ENCODE peak calls at places on chromosomes 13 and 19, in six cellular contexts. P is mesendoderm, V is AG04450, Z is Daoy, Y is HepG2, Q is anterior cingulate cortex. I is an unnamed sample.
A peak's percentile ranks its signal among the peaks of the same experiment; 100 is the strongest.

GRCh38 chr13:110309661-110310524 is 2.8 kb downstream of the COL4A2 start:
- DNase-seq in P (no peak), V (no peak), Z (no peak), Y (no peak), Q (no peak), I (no peak)

GRCh38 chr13:112061367-112062046 is 5.4 kb upstream of the SOX1 start:
- DNase-seq in P (no peak), V (no peak), Z (no peak), Y (no peak), Q (no peak), I (no peak)

GRCh38 chr19:16988661-16989060 is 37.9 kb downstream of the CPAMD8 start:
- DNase-seq in P (no peak), V (no peak), Z (no peak), Y (no peak), Q (no peak), I (no peak)

GRCh38 chr19:45100202-45100600 is 7.2 kb downstream of the PPP1R37 start:
- DNase-seq in P (no peak), V (no peak), Z (no peak), Y (no peak), Q (no peak), I (no peak)

GRCh38 chr19:47089767-47090350 is 23.7 kb downstream of the ZC3H4 start:
- DNase-seq in P (no peak), V (no peak), Z (no peak), Y (no peak), Q (no peak), I (no peak)

GRCh38 chr19:4075373-4075772 is 8.7 kb upstream of the ZBTB7A start:
- DNase-seq in P (no peak), V (no peak), Z (no peak), Y (no peak), Q (no peak), I (no peak)

GRCh38 chr13:28338742-28339141 is 156.2 kb downstream of the FLT1 start:
- DNase-seq in P (no peak), V (no peak), Z (no peak), Y (no peak), Q (no peak), I (no peak)

GRCh38 chr13:98155475-98156111 is 12.7 kb downstream of the FARP1 start:
- DNase-seq in P (no peak), V (no peak), Z (peak; percentile 55), Y (no peak), Q (no peak), I (no peak)

GRCh38 chr13:36887758-36888521 is 32.1 kb downstream of the SMAD9 start:
- DNase-seq in P (peak; percentile 69), V (no peak), Z (no peak), Y (no peak), Q (no peak), I (no peak)

GRCh38 chr19:33376423-33376822 is 2.9 kb downstream of the CEBPG start:
- DNase-seq in P (no peak), V (no peak), Z (peak; percentile 82), Y (peak; percentile 45), Q (no peak), I (peak; percentile 73)

GRCh38 chr19:11479470-11480080 is 1.3 kb downstream of the ELAVL3 start:
- DNase-seq in P (peak; percentile 78), V (no peak), Z (peak; percentile 32), Y (peak; percentile 41), Q (peak; percentile 22), I (no peak)

GRCh38 chr13:85528578-85529215 is 270.5 kb downstream of the SLITRK6 start:
- DNase-seq in P (peak; percentile 4), V (peak; percentile 65), Z (no peak), Y (no peak), Q (no peak), I (peak; percentile 55)

GRCh38 chr13:108070925-108071324 is 144.4 kb downstream of the LIG4 start:
- DNase-seq in P (no peak), V (no peak), Z (no peak), Y (no peak), Q (no peak), I (no peak)

GRCh38 chr13:51825165-51825592 is 19.8 kb downstream of the TMEM272 start:
- DNase-seq in P (no peak), V (no peak), Z (no peak), Y (no peak), Q (no peak), I (peak; percentile 41)

GRCh38 chr19:20254151-20254550 is 87.1 kb downstream of the ZNF486 start:
- DNase-seq in P (no peak), V (no peak), Z (no peak), Y (no peak), Q (no peak), I (no peak)

GRCh38 chr13:40094056-40094455 is 438.6 kb downstream of the COG6 start:
- DNase-seq in P (no peak), V (no peak), Z (no peak), Y (no peak), Q (no peak), I (peak; percentile 64)

I was measured in mammary epithelial cell.